ENCODE peak calls at places on chromosomes 1 and 21, in eight cellular contexts. One of them, this sample, is unnamed.

GRCh38 chr1:33617451-33617850 is 145.0 kb downstream of the ZSCAN20 start:
- DNase-seq in spleen: no peak
- DNase-seq in transverse colon: no peak
- DNase-seq in fibroblast of lung: no peak
- DNase-seq in pancreas: no peak
- DNase-seq in kidney: peak; percentile 29
- DNase-seq in neural progenitor cell: no peak
- DNase-seq in heart left ventricle: no peak
- DNase-seq in this sample: no peak

GRCh38 chr1:22351757-22352080 is 99.9 kb upstream of the ZBTB40 start:
- DNase-seq in spleen: no peak
- DNase-seq in transverse colon: no peak
- DNase-seq in fibroblast of lung: no peak
- DNase-seq in pancreas: no peak
- DNase-seq in kidney: peak; percentile 59
- DNase-seq in neural progenitor cell: peak; percentile 19
- DNase-seq in heart left ventricle: no peak
- DNase-seq in this sample: no peak

GRCh38 chr1:164559342-164560070 is 522 bp downstream of the PBX1 start:
- DNase-seq in spleen: peak; percentile 78
- DNase-seq in transverse colon: peak; percentile 28
- DNase-seq in fibroblast of lung: peak; percentile 38
- DNase-seq in pancreas: peak; percentile 61
- DNase-seq in kidney: peak; percentile 84
- DNase-seq in neural progenitor cell: peak; percentile 82
- DNase-seq in heart left ventricle: peak; percentile 61
- DNase-seq in this sample: peak; percentile 55

GRCh38 chr1:58057820-58058219 is 488.7 kb downstream of the OMA1 start:
- DNase-seq in spleen: no peak
- DNase-seq in transverse colon: no peak
- DNase-seq in fibroblast of lung: no peak
- DNase-seq in pancreas: no peak
- DNase-seq in kidney: no peak
- DNase-seq in neural progenitor cell: no peak
- DNase-seq in heart left ventricle: no peak
- DNase-seq in this sample: no peak

GRCh38 chr1:165543651-165544452 is at the start of gene LRRC52:
- DNase-seq in spleen: no peak
- DNase-seq in transverse colon: no peak
- DNase-seq in fibroblast of lung: no peak
- DNase-seq in pancreas: peak; percentile 90
- DNase-seq in kidney: peak; percentile 70
- DNase-seq in neural progenitor cell: peak; percentile 5
- DNase-seq in heart left ventricle: peak; percentile 93
- DNase-seq in this sample: peak; percentile 44

GRCh38 chr1:201191723-201192477 is 1.3 kb downstream of the IGFN1 start:
- DNase-seq in spleen: peak; percentile 38
- DNase-seq in transverse colon: no peak
- DNase-seq in fibroblast of lung: peak; percentile 90
- DNase-seq in pancreas: no peak
- DNase-seq in kidney: peak; percentile 62
- DNase-seq in neural progenitor cell: no peak
- DNase-seq in heart left ventricle: no peak
- DNase-seq in this sample: peak; percentile 30

GRCh38 chr1:222009105-222009730 is 267.3 kb upstream of the DUSP10 start:
- DNase-seq in spleen: no peak
- DNase-seq in transverse colon: no peak
- DNase-seq in fibroblast of lung: no peak
- DNase-seq in pancreas: no peak
- DNase-seq in kidney: no peak
- DNase-seq in neural progenitor cell: peak; percentile 9
- DNase-seq in heart left ventricle: no peak
- DNase-seq in this sample: peak; percentile 1

GRCh38 chr1:225766967-225767413 is 10.6 kb upstream of the SRP9 start:
- DNase-seq in spleen: no peak
- DNase-seq in transverse colon: peak; percentile 33
- DNase-seq in fibroblast of lung: peak; percentile 97
- DNase-seq in pancreas: no peak
- DNase-seq in kidney: no peak
- DNase-seq in neural progenitor cell: no peak
- DNase-seq in heart left ventricle: peak; percentile 62
- DNase-seq in this sample: peak; percentile 30

GRCh38 chr1:11143907-11144306 is 44.2 kb upstream of the EXOSC10 start:
- DNase-seq in spleen: no peak
- DNase-seq in transverse colon: no peak
- DNase-seq in fibroblast of lung: no peak
- DNase-seq in pancreas: no peak
- DNase-seq in kidney: no peak
- DNase-seq in neural progenitor cell: no peak
- DNase-seq in heart left ventricle: no peak
- DNase-seq in this sample: no peak

GRCh38 chr1:155052412-155053400 is 1.6 kb downstream of the ADAM15 start:
- DNase-seq in spleen: no peak
- DNase-seq in transverse colon: peak; percentile 48
- DNase-seq in fibroblast of lung: no peak
- DNase-seq in pancreas: peak; percentile 39
- DNase-seq in kidney: peak; percentile 82
- DNase-seq in neural progenitor cell: peak; percentile 32
- DNase-seq in heart left ventricle: peak; percentile 74
- DNase-seq in this sample: no peak

GRCh38 chr1:171849245-171849898 is 8.1 kb downstream of the DNM3 start:
- DNase-seq in spleen: no peak
- DNase-seq in transverse colon: no peak
- DNase-seq in fibroblast of lung: no peak
- DNase-seq in pancreas: no peak
- DNase-seq in kidney: no peak
- DNase-seq in neural progenitor cell: no peak
- DNase-seq in heart left ventricle: no peak
- DNase-seq in this sample: no peak

GRCh38 chr1:192539450-192540132 is 36.0 kb upstream of the RGS1 start:
- DNase-seq in spleen: no peak
- DNase-seq in transverse colon: no peak
- DNase-seq in fibroblast of lung: peak; percentile 98
- DNase-seq in pancreas: no peak
- DNase-seq in kidney: no peak
- DNase-seq in neural progenitor cell: peak; percentile 63
- DNase-seq in heart left ventricle: no peak
- DNase-seq in this sample: peak; percentile 90

GRCh38 chr1:232307299-232307698 is 322.6 kb downstream of the SIPA1L2 start:
- DNase-seq in spleen: no peak
- DNase-seq in transverse colon: no peak
- DNase-seq in fibroblast of lung: no peak
- DNase-seq in pancreas: no peak
- DNase-seq in kidney: no peak
- DNase-seq in neural progenitor cell: no peak
- DNase-seq in heart left ventricle: no peak
- DNase-seq in this sample: no peak

DNA sequence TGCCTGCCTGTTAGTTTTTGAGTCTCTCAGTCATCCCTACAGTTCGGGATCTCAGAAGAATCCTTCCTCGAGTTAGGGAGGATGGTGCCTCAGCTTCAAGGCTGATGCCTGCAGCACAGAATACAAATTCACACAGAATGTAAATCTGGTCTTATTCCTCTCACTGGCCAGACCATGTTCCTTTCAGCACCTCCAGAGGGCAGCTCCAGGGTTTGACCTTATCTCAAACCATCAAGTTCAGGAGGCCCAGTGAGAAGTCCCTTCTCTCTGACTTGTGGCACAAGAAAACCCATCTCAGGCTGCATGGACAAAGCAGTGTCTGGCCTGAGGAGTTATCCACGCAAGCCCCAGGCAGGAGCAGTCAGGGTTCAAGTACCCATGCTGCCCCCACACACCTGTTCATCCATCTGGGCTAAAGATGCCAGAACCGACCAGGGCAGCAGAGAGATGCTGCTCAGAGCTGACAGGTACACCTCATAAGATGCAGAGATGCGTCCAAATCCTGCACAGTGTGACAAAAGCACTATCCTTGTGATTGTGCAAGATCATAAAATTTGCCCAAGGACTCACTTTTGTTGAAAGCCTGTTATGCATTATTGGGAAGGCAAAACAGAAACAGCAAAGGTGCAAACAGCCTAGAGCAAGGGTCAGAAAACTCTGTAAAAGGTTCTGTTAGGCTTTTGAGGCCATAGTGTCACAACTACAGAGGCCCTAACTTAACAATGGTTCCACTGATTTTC is 49.8 kb downstream of the BCAR3 start:
- DNase-seq in spleen: no peak
- DNase-seq in transverse colon: no peak
- DNase-seq in fibroblast of lung: no peak
- DNase-seq in pancreas: no peak
- DNase-seq in kidney: no peak
- DNase-seq in neural progenitor cell: no peak
- DNase-seq in heart left ventricle: no peak
- DNase-seq in this sample: no peak
- TF ChIP-seq CTCF in spleen: peak; percentile 35
- TF ChIP-seq CTCF in transverse colon: peak; percentile 20
- TF ChIP-seq CTCF in fibroblast of lung: peak; percentile 25
- TF ChIP-seq CTCF in pancreas: no peak
- TF ChIP-seq CTCF in kidney: peak; percentile 21
- TF ChIP-seq CTCF in neural progenitor cell: peak; percentile 22
- TF ChIP-seq CTCF in heart left ventricle: peak; percentile 31
- TF ChIP-seq CTCF in this sample: no peak

GRCh38 chr1:208149213-208149612 is 95.0 kb downstream of the PLXNA2 start:
- DNase-seq in spleen: no peak
- DNase-seq in transverse colon: no peak
- DNase-seq in fibroblast of lung: no peak
- DNase-seq in pancreas: no peak
- DNase-seq in kidney: no peak
- DNase-seq in neural progenitor cell: no peak
- DNase-seq in heart left ventricle: no peak
- DNase-seq in this sample: no peak
- H3K27ac ChIP-seq in spleen: no peak overlapping the region
- H3K27ac ChIP-seq in transverse colon: peak overlapping the region; percentile 72
- H3K27ac ChIP-seq in fibroblast of lung: no peak overlapping the region
- H3K27ac ChIP-seq in pancreas: no peak overlapping the region
- H3K27ac ChIP-seq in kidney: no peak overlapping the region
- H3K27ac ChIP-seq in neural progenitor cell: no peak overlapping the region
- H3K27ac ChIP-seq in heart left ventricle: no peak overlapping the region
- H3K27ac ChIP-seq in this sample: no peak overlapping the region

GRCh38 chr21:42587036-42587435 is 66.4 kb upstream of the PDE9A start:
- DNase-seq in spleen: no peak
- DNase-seq in transverse colon: no peak
- DNase-seq in fibroblast of lung: no peak
- DNase-seq in pancreas: no peak
- DNase-seq in kidney: no peak
- DNase-seq in neural progenitor cell: no peak
- DNase-seq in heart left ventricle: no peak
- DNase-seq in this sample: no peak
- TF ChIP-seq CTCF in spleen: no peak
- TF ChIP-seq CTCF in transverse colon: no peak
- TF ChIP-seq CTCF in fibroblast of lung: no peak
- TF ChIP-seq CTCF in pancreas: no peak
- TF ChIP-seq CTCF in kidney: no peak
- TF ChIP-seq CTCF in neural progenitor cell: no peak
- TF ChIP-seq CTCF in heart left ventricle: no peak
- TF ChIP-seq CTCF in this sample: no peak

GRCh38 chr1:1806890-1807289 is 28.6 kb upstream of the NADK start:
- DNase-seq in spleen: peak; percentile 17
- DNase-seq in transverse colon: no peak
- DNase-seq in fibroblast of lung: peak; percentile 45
- DNase-seq in pancreas: no peak
- DNase-seq in kidney: no peak
- DNase-seq in neural progenitor cell: no peak
- DNase-seq in heart left ventricle: no peak
- DNase-seq in this sample: no peak
- H3K27ac ChIP-seq in spleen: no peak overlapping the region
- H3K27ac ChIP-seq in transverse colon: no peak overlapping the region
- H3K27ac ChIP-seq in fibroblast of lung: peak overlapping the region; percentile 44
- H3K27ac ChIP-seq in pancreas: no peak overlapping the region
- H3K27ac ChIP-seq in kidney: no peak overlapping the region
- H3K27ac ChIP-seq in neural progenitor cell: no peak overlapping the region
- H3K27ac ChIP-seq in heart left ventricle: peak overlapping the region; percentile 30
- H3K27ac ChIP-seq in this sample: no peak overlapping the region

DNA sequence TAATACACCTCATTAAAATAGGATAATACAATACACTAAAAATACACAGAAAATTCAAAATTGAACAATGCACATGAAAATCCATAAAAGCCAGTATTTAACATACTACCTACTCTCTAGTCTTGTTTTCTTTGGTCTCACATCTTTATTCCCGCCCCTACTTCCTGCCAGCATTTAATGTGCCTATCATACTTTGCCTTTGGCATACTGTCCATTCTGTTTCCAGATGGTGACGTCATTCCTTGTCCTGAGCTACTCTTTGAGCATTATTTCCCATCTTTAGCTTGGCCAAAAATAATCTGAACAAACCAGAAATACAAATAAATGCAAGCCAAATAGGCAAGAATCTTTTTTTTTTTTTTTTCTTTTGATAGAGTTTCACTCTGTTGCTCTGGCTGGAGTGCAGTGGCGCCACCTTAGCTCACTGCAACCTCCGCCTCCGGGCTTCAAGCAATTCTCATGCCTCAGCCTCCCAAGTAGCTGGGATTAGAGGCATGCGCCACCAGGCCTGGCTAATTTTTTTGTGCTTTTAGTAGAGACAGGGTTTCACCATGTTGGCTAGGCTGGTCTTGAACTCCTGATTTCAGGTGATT is 4.4 kb downstream of the HFM1 start:
- DNase-seq in spleen: no peak
- DNase-seq in transverse colon: no peak
- DNase-seq in fibroblast of lung: no peak
- DNase-seq in pancreas: no peak
- DNase-seq in kidney: no peak
- DNase-seq in neural progenitor cell: peak; percentile 10
- DNase-seq in heart left ventricle: no peak
- DNase-seq in this sample: peak; percentile 37
- TF ChIP-seq CTCF in spleen: no peak
- TF ChIP-seq CTCF in transverse colon: no peak
- TF ChIP-seq CTCF in fibroblast of lung: no peak
- TF ChIP-seq CTCF in pancreas: no peak
- TF ChIP-seq CTCF in kidney: no peak
- TF ChIP-seq CTCF in neural progenitor cell: peak; percentile 26
- TF ChIP-seq CTCF in heart left ventricle: no peak
- TF ChIP-seq CTCF in this sample: peak; percentile 36

This sample was measured in A673.